ENCODE peak calls at places on chromosomes 11 and 22, in seven cellular contexts. S is H1, G is trophoblast cell, F is neuronal stem cell, D is IMR-90, U is mesendoderm, K is mesenchymal stem cell. Q is an unnamed sample.

GRCh38 chr11:102316505-102316904 is 779 bp upstream of the BIRC3 start:
- DNase-seq in U (no peak), D (no peak), K (no peak), G (no peak), F (no peak), S (no peak), Q (no peak)

GRCh38 chr22:30305519-30305905 is 16.2 kb upstream of the CASTOR1 start:
- DNase-seq in G (no peak), S (no peak), K (peak; percentile 30), F (no peak), U (no peak), D (no peak), Q (no peak)

GRCh38 chr11:123738374-123738773 is 3.1 kb downstream of the ZNF202 start:
- DNase-seq in U (no peak), S (no peak), D (no peak), F (no peak), K (no peak), G (no peak), Q (no peak)

GRCh38 chr22:46825145-46825544 is 62.7 kb downstream of the TBC1D22A start:
- DNase-seq in U (no peak), F (no peak), D (no peak), K (no peak), G (no peak), S (peak; percentile 27), Q (no peak)

GRCh38 chr11:85626496-85626895 is 648 bp downstream of the DLG2 start:
- DNase-seq in G (no peak), S (no peak), D (no peak), U (no peak), K (no peak), F (no peak), Q (no peak)

GRCh38 chr11:8360086-8360828 is 96.6 kb upstream of the LMO1 start:
- DNase-seq in F (no peak), G (no peak), D (no peak), K (no peak), U (no peak), S (no peak), Q (no peak)

GRCh38 chr11:47394050-47394321 is 14.4 kb upstream of the SLC39A13 start:
- DNase-seq in D (no peak), S (no peak), U (no peak), K (no peak), F (no peak), G (no peak), Q (peak; percentile 24)

GRCh38 chr22:11628651-11629511 is 3899.1 kb upstream of the OR11H1 start:
- DNase-seq in D (no peak), F (no peak), G (no peak), U (no peak), K (no peak), S (no peak), Q (no peak)

GRCh38 chr11:70433038-70433437 is 34.7 kb downstream of the CTTN start:
- DNase-seq in S (no peak), D (no peak), K (no peak), U (no peak), F (no peak), G (no peak), Q (no peak)

GRCh38 chr11:128512478-128513127 is 74.8 kb downstream of the ETS1 start:
- DNase-seq in U (no peak), S (no peak), G (no peak), K (no peak), D (no peak), F (no peak), Q (no peak)

GRCh38 chr11:76206327-76207081 is at the start of gene WNT11:
- DNase-seq in S (peak; percentile 67), F (peak; percentile 76), K (peak; percentile 43), U (peak; percentile 56), G (peak; percentile 37), D (no peak), Q (peak; percentile 69)

GRCh38 chr11:72673284-72673942 is 809 bp downstream of the PDE2A start:
- DNase-seq in G (no peak), S (peak; percentile 62), U (peak; percentile 78), D (no peak), F (peak; percentile 53), K (no peak), Q (no peak)

GRCh38 chr22:50301581-50301991 is 5.9 kb downstream of the PLXNB2 start:
- DNase-seq in D (no peak), U (no peak), F (no peak), G (no peak), K (no peak), S (no peak), Q (no peak)

GRCh38 chr11:117998664-117999353 is 12.6 kb downstream of the IL10RA start:
- DNase-seq in F (no peak), S (no peak), D (no peak), U (no peak), K (no peak), G (no peak), Q (no peak)

GRCh38 chr22:37996079-37996478 is 11.7 kb upstream of the SOX10 start:
- DNase-seq in K (no peak), D (no peak), G (no peak), F (no peak), S (no peak), U (no peak), Q (no peak)

GRCh38 chr11:113134605-113135004 is 173.4 kb downstream of the NCAM1 start:
- DNase-seq in D (no peak), S (no peak), G (no peak), K (no peak), U (no peak), F (no peak), Q (no peak)

GRCh38 chr22:21764038-21764804 is 28.6 kb upstream of the YPEL1 start:
- DNase-seq in G (no peak), S (no peak), U (no peak), D (no peak), K (no peak), F (no peak), Q (no peak)

GRCh38 chr22:29470159-29470855 is 9.7 kb upstream of the NEFH start:
- DNase-seq in D (peak; percentile 24), S (peak; percentile 99), G (peak; percentile 44), F (peak; percentile 84), U (peak; percentile 92), K (peak; percentile 40), Q (peak; percentile 92)

GRCh38 chr22:19383292-19383691 is 48.2 kb downstream of the HIRA start:
- DNase-seq in K (no peak), G (no peak), U (peak; percentile 90), S (no peak), D (no peak), F (no peak), Q (no peak)
- H2BK120ac ChIP-seq in K (no peak overlapping the region), G (no peak overlapping the region), U (no peak overlapping the region), S (no peak overlapping the region), D (no peak overlapping the region), F (no peak overlapping the region), Q (no peak overlapping the region)

GRCh38 chr11:11722246-11722645 is 100.4 kb upstream of the GALNT18 start:
- DNase-seq in D (no peak), G (no peak), U (no peak), F (no peak), K (no peak), S (no peak), Q (no peak)
- H2BK120ac ChIP-seq in D (no peak overlapping the region), G (no peak overlapping the region), U (no peak overlapping the region), F (no peak overlapping the region), K (no peak overlapping the region), S (no peak overlapping the region), Q (no peak overlapping the region)

GRCh38 chr11:27420217-27420616 is 52.4 kb downstream of the LGR4 start:
- DNase-seq in G (no peak), U (peak; percentile 51), S (no peak), D (no peak), K (no peak), F (no peak), Q (no peak)
- H2BK120ac ChIP-seq in G (no peak overlapping the region), U (no peak overlapping the region), S (no peak overlapping the region), D (no peak overlapping the region), K (no peak overlapping the region), F (no peak overlapping the region), Q (no peak overlapping the region)

DNA sequence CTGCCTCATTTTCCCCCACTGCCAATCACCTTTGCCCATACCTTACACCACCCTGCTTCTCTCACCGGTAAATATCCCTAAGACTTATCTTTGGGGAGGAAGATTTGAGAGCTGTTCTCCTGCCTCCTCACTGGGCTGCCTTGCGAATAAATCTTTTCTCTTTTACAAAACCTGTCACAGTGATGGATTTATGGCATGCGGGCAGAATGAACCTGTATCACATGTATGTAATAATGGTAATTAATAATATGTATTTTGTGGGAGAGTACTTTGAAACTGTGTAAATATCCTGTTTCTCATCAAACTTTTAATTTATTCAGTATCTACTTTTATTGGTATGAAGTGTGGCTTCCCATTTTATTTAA is 3.6 kb upstream of the USP18 start:
- DNase-seq in S (no peak), K (no peak), G (no peak), F (no peak), U (no peak), D (no peak), Q (no peak)
- H2BK120ac ChIP-seq in S (no peak overlapping the region), K (no peak overlapping the region), G (no peak overlapping the region), F (no peak overlapping the region), U (no peak overlapping the region), D (no peak overlapping the region), Q (no peak overlapping the region)

DNA sequence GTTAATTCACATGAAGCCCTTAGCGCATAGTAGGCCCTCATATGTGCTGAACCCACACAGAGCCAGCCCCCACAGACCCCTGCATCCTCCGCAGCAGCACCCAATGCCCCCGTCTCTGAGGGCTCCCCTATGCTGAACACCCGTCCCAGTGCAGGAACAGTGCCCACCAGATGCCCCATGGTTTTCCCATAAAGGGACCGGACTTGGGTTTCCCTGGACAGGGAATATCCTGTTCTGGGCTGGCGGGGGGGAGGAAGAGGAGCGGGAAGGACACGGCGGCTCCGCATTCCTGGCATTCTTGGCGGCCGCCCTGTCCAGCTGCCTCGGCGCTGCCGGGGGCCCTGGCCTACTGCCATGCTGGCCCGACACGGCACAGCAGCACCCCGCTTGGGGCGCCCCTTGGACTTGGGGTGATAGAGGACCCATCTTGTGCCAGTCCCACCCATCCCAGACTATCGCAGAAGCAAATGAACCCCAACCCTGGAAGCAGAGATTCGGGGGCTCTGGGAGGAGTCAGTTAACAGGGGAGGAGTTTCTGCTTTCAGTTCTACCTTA is 23.7 kb upstream of the CBX7 start:
- DNase-seq in K (peak; percentile 80), F (peak; percentile 69), G (peak; percentile 67), D (peak; percentile 58), S (peak; percentile 84), U (peak; percentile 90), Q (peak; percentile 88)
- H2BK120ac ChIP-seq in K (peak overlapping the region; percentile 100), F (peak overlapping the region; percentile 49), G (peak overlapping the region; percentile 98), D (peak overlapping the region; percentile 100), S (peak overlapping the region; percentile 89), U (peak overlapping the region; percentile 18), Q (peak overlapping the region; percentile 84)

Q was measured in H9.